ENCODE peak calls at places on chromosomes 7 and 10, in eight cellular contexts. A, Q, R, P, F, H, N and B are unnamed samples.

GRCh38 chr7:113199841-113200240 is 81.5 kb upstream of the SMIM30 start:
- DNase-seq in H (no peak), R (no peak), N (no peak), P (no peak), Q (no peak), A (no peak), F (no peak), B (no peak)

GRCh38 chr7:133510326-133511055 is 257.6 kb downstream of the EXOC4 start:
- DNase-seq in A (no peak), R (no peak), F (no peak), P (peak; percentile 37), N (no peak), Q (no peak), H (no peak), B (no peak)

GRCh38 chr10:126384269-126384873 is 3.9 kb downstream of the ADAM12 start:
- DNase-seq in R (no peak), H (no peak), Q (no peak), A (no peak), P (no peak), N (no peak), F (no peak), B (no peak)

GRCh38 chr10:127254276-127254675 is 57.9 kb upstream of the INSYN2A start:
- DNase-seq in P (peak; percentile 33), N (no peak), Q (no peak), F (no peak), H (no peak), R (no peak), A (no peak), B (no peak)

GRCh38 chr10:33233635-33234034 is 100.8 kb downstream of the NRP1 start:
- DNase-seq in P (peak; percentile 96), F (no peak), H (no peak), N (no peak), R (no peak), Q (no peak), A (no peak), B (no peak)

GRCh38 chr7:51459809-51460208 is 143.2 kb upstream of the COBL start:
- DNase-seq in H (no peak), R (no peak), N (no peak), A (peak; percentile 77), Q (no peak), F (no peak), P (no peak), B (no peak)

GRCh38 chr10:28177944-28178637 is 124.8 kb downstream of the MPP7 start:
- DNase-seq in N (no peak), A (no peak), F (no peak), H (no peak), R (no peak), Q (no peak), P (peak; percentile 46), B (no peak)

GRCh38 chr10:78231327-78231726 is 197.7 kb downstream of the RPS24 start:
- DNase-seq in N (no peak), Q (no peak), A (no peak), H (no peak), P (no peak), R (no peak), F (no peak), B (no peak)

GRCh38 chr7:26662646-26663045 is 201.7 kb downstream of the SKAP2 start:
- DNase-seq in F (no peak), N (no peak), H (no peak), P (no peak), A (no peak), Q (no peak), R (no peak), B (no peak)

GRCh38 chr7:45647967-45648670 is 74.0 kb downstream of the ADCY1 start:
- DNase-seq in F (no peak), Q (no peak), H (no peak), R (no peak), A (no peak), P (no peak), N (no peak), B (peak; percentile 21)

GRCh38 chr10:79404231-79404609 is 41.2 kb downstream of the ZCCHC24 start:
- DNase-seq in N (no peak), P (peak; percentile 11), Q (no peak), F (no peak), R (no peak), A (peak; percentile 41), H (peak; percentile 64), B (peak; percentile 57)

GRCh38 chr7:149223176-149223575 is 16.3 kb upstream of the ZNF212 start:
- DNase-seq in A (no peak), N (no peak), Q (no peak), P (no peak), H (no peak), F (no peak), R (no peak), B (no peak)

GRCh38 chr10:78148564-78148963 is 114.9 kb downstream of the RPS24 start:
- DNase-seq in R (no peak), H (no peak), F (peak; percentile 42), P (no peak), N (no peak), A (no peak), Q (no peak), B (no peak)

GRCh38 chr10:95214369-95214768 is 20.3 kb downstream of the ACSM6 start:
- DNase-seq in Q (no peak), H (no peak), P (no peak), A (no peak), F (no peak), N (no peak), R (no peak), B (no peak)

GRCh38 chr10:77289790-77290189 is 347.8 kb downstream of the KCNMA1 start:
- DNase-seq in R (no peak), F (peak; percentile 44), A (no peak), Q (no peak), H (no peak), P (no peak), N (no peak), B (no peak)

GRCh38 chr10:79139124-79139835 is 70.5 kb downstream of the ZMIZ1 start:
- DNase-seq in P (peak; percentile 71), H (no peak), N (no peak), Q (no peak), F (no peak), R (no peak), A (no peak), B (no peak)

GRCh38 chr10:123203393-123204126 is 49.4 kb downstream of the BUB3 start:
- DNase-seq in F (no peak), P (no peak), H (peak; percentile 22), N (no peak), Q (no peak), R (no peak), A (no peak), B (no peak)

GRCh38 chr7:155463114-155463811 is 5.3 kb downstream of the EN2 start:
- DNase-seq in A (peak; percentile 58), F (peak; percentile 48), P (no peak), Q (no peak), N (no peak), H (no peak), R (no peak), B (no peak)

GRCh38 chr7:94656925-94657731 is 1.2 kb upstream of the SGCE start:
- DNase-seq in P (peak; percentile 55), F (no peak), H (no peak), R (no peak), A (peak; percentile 46), N (no peak), Q (peak; percentile 16), B (no peak)

GRCh38 chr10:22477365-22478287 is 132.3 kb downstream of the SPAG6 start:
- DNase-seq in A (peak; percentile 78), Q (no peak), P (no peak), F (peak; percentile 20), N (no peak), R (no peak), H (no peak), B (no peak)

GRCh38 chr7:140961117-140961516 is 36.4 kb upstream of the BRAF start:
- DNase-seq in P (no peak), Q (no peak), F (no peak), N (no peak), R (no peak), H (no peak), A (no peak), B (no peak)

GRCh38 chr10:50577681-50578350 is 45.9 kb downstream of the SGMS1 start:
- DNase-seq in R (no peak), Q (no peak), P (peak; percentile 65), H (no peak), N (peak; percentile 65), A (no peak), F (no peak), B (peak; percentile 62)
- TF ChIP-seq POLR2AphosphoS5 in R (no peak), Q (no peak), P (no peak), H (no peak), N (peak; percentile 91), A (no peak), F (no peak), B (no peak)

DNA sequence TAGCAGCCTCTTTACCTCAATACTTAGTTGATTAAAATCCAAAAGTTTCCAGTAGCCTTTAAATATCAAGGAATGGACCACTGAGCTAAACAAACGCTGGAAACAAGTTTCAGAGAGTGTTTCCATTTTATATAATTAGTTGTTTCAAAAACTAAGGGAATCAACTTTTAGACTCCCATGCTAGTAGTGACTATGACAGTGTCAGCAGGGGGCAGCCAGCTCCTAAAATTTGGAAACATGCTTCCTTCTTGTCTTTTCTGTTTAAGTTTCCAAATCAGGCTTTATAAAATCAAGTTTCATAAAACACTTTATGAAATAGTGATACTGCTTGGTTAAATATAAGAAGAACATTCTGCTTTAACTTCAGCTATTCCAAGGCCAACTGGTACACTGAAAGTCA is 138.2 kb upstream of the TMEM229A start:
- DNase-seq in N (no peak), P (no peak), F (peak; percentile 4), A (peak; percentile 65), R (no peak), Q (peak; percentile 15), H (no peak), B (no peak)
- TF ChIP-seq CTCF in N (peak; percentile 27), P (no peak), F (peak; percentile 62), A (peak; percentile 63), R (peak; percentile 42), Q (peak; percentile 30), H (peak; percentile 17), B (no peak)

GRCh38 chr10:17406036-17406834 is 48.2 kb downstream of the ST8SIA6 start:
- DNase-seq in N (no peak), H (no peak), A (peak; percentile 54), Q (no peak), P (no peak), F (no peak), R (no peak), B (no peak)
- TF ChIP-seq POLR2AphosphoS5 in N (no peak), H (no peak), A (no peak), Q (no peak), P (no peak), F (no peak), R (no peak), B (no peak)

DNA sequence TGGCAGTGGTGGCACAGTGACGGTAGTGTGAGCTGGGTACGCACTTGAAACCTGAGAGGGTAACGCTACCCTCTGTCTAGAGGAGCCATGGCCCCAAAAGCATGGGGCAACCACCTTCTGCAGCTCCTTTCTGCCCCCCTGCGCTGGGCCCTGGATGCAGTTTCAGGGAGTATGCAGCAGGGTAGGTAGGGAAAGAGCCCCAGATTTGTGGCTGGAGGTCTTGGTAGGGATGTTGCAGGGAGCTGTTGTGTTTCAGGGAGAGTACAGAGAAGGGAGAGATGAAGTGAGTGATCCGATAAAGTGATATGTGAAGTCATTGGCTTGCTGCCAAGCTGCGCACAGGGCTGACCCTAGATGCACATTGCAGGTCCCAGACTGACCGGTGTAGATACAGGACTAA is 2.7 kb upstream of the PGAM2 start:
- DNase-seq in F (peak; percentile 73), P (no peak), N (no peak), R (no peak), A (no peak), Q (no peak), H (no peak), B (no peak)
- TF ChIP-seq CTCF in F (peak; percentile 8), P (no peak), N (peak; percentile 18), R (no peak), A (peak; percentile 8), Q (no peak), H (no peak), B (no peak)